ENCODE peak calls at places on chromosomes 12 and 14, in nine cellular contexts. I, B, T, Q, U, N, W, M and X are unnamed samples.

GRCh38 chr12:76003263-76003640 is 28.3 kb downstream of the PHLDA1 start:
- DNase-seq in N (no peak), W (no peak), I (no peak), T (no peak), B (no peak), M (no peak), U (no peak), Q (no peak), X (no peak)

GRCh38 chr12:47902131-47902639 is 2.6 kb downstream of the VDR start:
- DNase-seq in N (no peak), B (no peak), M (no peak), U (no peak), W (no peak), T (no peak), Q (no peak), I (no peak), X (no peak)

GRCh38 chr12:94879542-94879941 is 124.0 kb downstream of the NDUFA12 start:
- DNase-seq in I (no peak), U (no peak), B (no peak), M (no peak), N (no peak), W (no peak), Q (no peak), T (no peak), X (no peak)

GRCh38 chr14:76089151-76089550 is 62.6 kb upstream of the GPATCH2L start:
- DNase-seq in M (peak; percentile 52), W (no peak), Q (no peak), T (peak; percentile 20), U (no peak), I (no peak), N (no peak), B (no peak), X (no peak)

GRCh38 chr14:41868396-41868795 is 261.7 kb downstream of the LRFN5 start:
- DNase-seq in I (no peak), Q (no peak), N (no peak), W (no peak), U (no peak), T (no peak), B (no peak), M (no peak), X (no peak)

GRCh38 chr12:66262737-66263136 is 39.6 kb upstream of the HELB start:
- DNase-seq in M (no peak), T (no peak), W (no peak), U (no peak), N (no peak), B (no peak), I (no peak), Q (no peak), X (no peak)

GRCh38 chr12:19710811-19711793 is 271.8 kb downstream of the AEBP2 start:
- DNase-seq in N (no peak), W (peak; percentile 48), M (no peak), Q (no peak), B (peak; percentile 13), I (peak; percentile 25), T (peak; percentile 55), U (no peak), X (no peak)

GRCh38 chr12:3117628-3118027 is 40.4 kb downstream of the TSPAN9 start:
- DNase-seq in W (no peak), I (no peak), U (no peak), Q (no peak), N (no peak), M (no peak), B (no peak), T (no peak), X (no peak)

GRCh38 chr12:47752552-47752951 is 6.1 kb downstream of the RAPGEF3 start:
- DNase-seq in W (no peak), N (no peak), U (no peak), M (no peak), T (no peak), B (no peak), Q (no peak), I (no peak), X (no peak)

GRCh38 chr14:54343276-54344121 is 53.3 kb upstream of the CDKN3 start:
- DNase-seq in B (no peak), T (no peak), N (no peak), I (no peak), M (no peak), U (no peak), W (peak; percentile 28), Q (no peak), X (no peak)

GRCh38 chr12:80632835-80633234 is 74.6 kb upstream of the MYF6 start:
- DNase-seq in W (peak; percentile 44), I (no peak), U (no peak), T (no peak), M (no peak), Q (no peak), B (no peak), N (peak; percentile 68), X (no peak)

GRCh38 chr12:16347391-16348298 is at the start of gene MGST1:
- DNase-seq in I (peak; percentile 36), W (peak; percentile 90), T (peak; percentile 60), U (peak; percentile 11), N (peak; percentile 87), Q (peak; percentile 76), M (peak; percentile 94), B (peak; percentile 38), X (peak; percentile 77)

GRCh38 chr14:81062816-81063215 is 107.4 kb downstream of the TSHR start:
- DNase-seq in B (no peak), W (peak; percentile 5), N (peak; percentile 50), M (no peak), I (peak; percentile 9), U (peak; percentile 1), T (no peak), Q (no peak), X (no peak)

GRCh38 chr14:99524804-99525698 is 43.8 kb downstream of the CCNK start:
- DNase-seq in Q (peak; percentile 46), W (no peak), M (no peak), N (no peak), I (no peak), B (peak; percentile 64), U (no peak), T (no peak), X (peak; percentile 38)

GRCh38 chr14:99853206-99853605 is 60.0 kb downstream of the EML1 start:
- DNase-seq in W (no peak), N (no peak), I (no peak), U (no peak), Q (peak; percentile 66), M (peak; percentile 64), T (no peak), B (no peak), X (no peak)

GRCh38 chr12:111438501-111438900 is 32.8 kb downstream of the SH2B3 start:
- DNase-seq in B (no peak), Q (no peak), T (no peak), I (no peak), N (no peak), W (peak; percentile 50), U (no peak), M (peak; percentile 74), X (peak; percentile 63)

GRCh38 chr12:6871052-6871957 is 1.8 kb downstream of the SPSB2 start:
- DNase-seq in I (no peak), N (peak; percentile 58), T (no peak), B (peak; percentile 76), M (no peak), W (no peak), U (no peak), Q (no peak), X (peak; percentile 83)

GRCh38 chr14:105465209-105466031 is 9.2 kb upstream of the CRIP2 start:
- DNase-seq in N (no peak), B (no peak), I (no peak), W (no peak), M (no peak), Q (no peak), T (no peak), U (no peak), X (no peak)

GRCh38 chr12:27869567-27869966 is 89.5 kb upstream of the MANSC4 start:
- DNase-seq in Q (peak; percentile 68), M (peak; percentile 8), T (no peak), U (no peak), W (no peak), I (no peak), B (no peak), N (no peak), X (no peak)

GRCh38 chr12:116804051-116804450 is 65.9 kb downstream of the RNFT2 start:
- DNase-seq in T (no peak), W (no peak), U (no peak), I (no peak), N (no peak), M (no peak), Q (no peak), B (no peak), X (no peak)

GRCh38 chr14:24219521-24219920 is 3.7 kb upstream of the MDP1 start:
- DNase-seq in U (no peak), M (no peak), I (no peak), N (no peak), B (no peak), W (no peak), Q (no peak), T (no peak), X (no peak)

GRCh38 chr14:70906785-70907171 is 481 bp upstream of the PCNX1 start:
- DNase-seq in U (no peak), M (no peak), B (no peak), T (no peak), W (no peak), Q (no peak), N (no peak), I (no peak), X (no peak)

GRCh38 chr12:10339441-10339840 is 31.8 kb downstream of the KLRD1 start:
- DNase-seq in I (no peak), Q (no peak), W (no peak), U (no peak), B (no peak), N (no peak), T (no peak), M (no peak), X (no peak)
- H3K4me3 ChIP-seq in I (no peak overlapping the region), Q (no peak overlapping the region), W (no peak overlapping the region), U (no peak overlapping the region), B (no peak overlapping the region), N (no peak overlapping the region), T (no peak overlapping the region), M (no peak overlapping the region), X (no peak overlapping the region)

GRCh38 chr12:11650697-11651281 is 1.3 kb downstream of the ETV6 start:
- DNase-seq in U (peak; percentile 40), I (no peak), W (no peak), M (no peak), N (no peak), Q (no peak), B (peak; percentile 7), T (no peak), X (peak; percentile 15)
- TF ChIP-seq POLR2A in U (peak; percentile 54), I (no peak), W (peak; percentile 25), M (no peak), N (no peak), Q (no peak), B (no peak), T (no peak), X (peak; percentile 19)

GRCh38 chr14:55712505-55712904 is 132.5 kb downstream of the KTN1 start:
- DNase-seq in Q (no peak), T (no peak), M (no peak), B (no peak), I (no peak), N (no peak), W (peak; percentile 28), U (no peak), X (no peak)
- TF ChIP-seq CTCF in Q (no peak), T (no peak), M (no peak), B (no peak), I (no peak), N (no peak), W (no peak), U (no peak), X (no peak)

DNA sequence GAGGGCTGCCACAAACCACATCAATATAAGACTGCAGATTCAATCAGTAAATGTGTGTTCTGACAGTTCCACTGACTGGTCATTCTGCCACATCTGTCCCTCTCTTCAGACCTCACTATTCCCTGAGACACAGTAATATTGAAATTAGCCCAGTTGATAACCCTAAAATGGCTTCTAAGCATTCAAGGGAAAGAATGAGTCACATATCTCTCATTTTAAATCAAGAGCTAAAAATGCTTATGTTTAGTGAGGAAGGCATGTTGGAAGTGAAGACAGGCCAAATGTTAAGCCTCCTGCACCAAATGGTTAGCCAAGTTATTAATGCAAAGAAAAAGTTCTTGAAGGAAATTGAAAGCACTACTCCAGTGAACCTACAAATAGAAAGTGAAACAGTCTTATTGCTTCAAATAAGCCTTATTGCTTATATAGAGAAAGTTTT is 24.5 kb upstream of the KIF21A start:
- DNase-seq in W (no peak), U (peak; percentile 36), I (no peak), T (no peak), N (no peak), B (no peak), M (no peak), Q (no peak), X (no peak)
- H3K4me3 ChIP-seq in W (no peak overlapping the region), U (no peak overlapping the region), I (no peak overlapping the region), T (no peak overlapping the region), N (no peak overlapping the region), B (no peak overlapping the region), M (no peak overlapping the region), Q (no peak overlapping the region), X (no peak overlapping the region)